ENCODE peak calls at places on chromosomes 5 and 9, in five cellular contexts. S, T, L, N and C are unnamed samples.

GRCh38 chr5:159510282-159510681 is 180.0 kb upstream of the IL12B start:
- DNase-seq in S (peak; percentile 53), T (peak; percentile 86), L (peak; percentile 24), N (peak; percentile 44), C (peak; percentile 49)

GRCh38 chr5:55308254-55308836 is 556 bp downstream of the MTREX start:
- DNase-seq in S (no peak), T (no peak), L (no peak), N (no peak), C (peak; percentile 3)

GRCh38 chr5:147737921-147738320 is 44.6 kb downstream of the JAKMIP2 start:
- DNase-seq in S (no peak), T (no peak), L (no peak), N (no peak), C (no peak)

GRCh38 chr5:170633235-170634041 is 129.6 kb downstream of the KCNIP1 start:
- DNase-seq in S (no peak), T (no peak), L (peak; percentile 85), N (peak; percentile 83), C (peak; percentile 66)

GRCh38 chr5:153797484-153797883 is 241.2 kb downstream of the FAM114A2 start:
- DNase-seq in S (no peak), T (no peak), L (no peak), N (no peak), C (no peak)

GRCh38 chr5:83776437-83777031 is 55.9 kb upstream of the HAPLN1 start:
- DNase-seq in S (no peak), T (no peak), L (no peak), N (no peak), C (no peak)

GRCh38 chr9:137672907-137673791 is 54.3 kb downstream of the EHMT1 start:
- DNase-seq in S (no peak), T (no peak), L (peak; percentile 52), N (peak; percentile 78), C (peak; percentile 52)

GRCh38 chr5:2894347-2895135 is 143.1 kb upstream of the IRX2 start:
- DNase-seq in S (peak; percentile 29), T (no peak), L (no peak), N (no peak), C (no peak)

GRCh38 chr9:112308576-112308975 is 24.8 kb downstream of the PTBP3 start:
- DNase-seq in S (no peak), T (no peak), L (no peak), N (no peak), C (no peak)

GRCh38 chr5:97434021-97434420 is 251.0 kb upstream of the RIOK2 start:
- DNase-seq in S (no peak), T (no peak), L (no peak), N (no peak), C (no peak)

GRCh38 chr5:80212171-80212667 is 43.6 kb downstream of the SERINC5 start:
- DNase-seq in S (no peak), T (no peak), L (no peak), N (no peak), C (no peak)

DNA sequence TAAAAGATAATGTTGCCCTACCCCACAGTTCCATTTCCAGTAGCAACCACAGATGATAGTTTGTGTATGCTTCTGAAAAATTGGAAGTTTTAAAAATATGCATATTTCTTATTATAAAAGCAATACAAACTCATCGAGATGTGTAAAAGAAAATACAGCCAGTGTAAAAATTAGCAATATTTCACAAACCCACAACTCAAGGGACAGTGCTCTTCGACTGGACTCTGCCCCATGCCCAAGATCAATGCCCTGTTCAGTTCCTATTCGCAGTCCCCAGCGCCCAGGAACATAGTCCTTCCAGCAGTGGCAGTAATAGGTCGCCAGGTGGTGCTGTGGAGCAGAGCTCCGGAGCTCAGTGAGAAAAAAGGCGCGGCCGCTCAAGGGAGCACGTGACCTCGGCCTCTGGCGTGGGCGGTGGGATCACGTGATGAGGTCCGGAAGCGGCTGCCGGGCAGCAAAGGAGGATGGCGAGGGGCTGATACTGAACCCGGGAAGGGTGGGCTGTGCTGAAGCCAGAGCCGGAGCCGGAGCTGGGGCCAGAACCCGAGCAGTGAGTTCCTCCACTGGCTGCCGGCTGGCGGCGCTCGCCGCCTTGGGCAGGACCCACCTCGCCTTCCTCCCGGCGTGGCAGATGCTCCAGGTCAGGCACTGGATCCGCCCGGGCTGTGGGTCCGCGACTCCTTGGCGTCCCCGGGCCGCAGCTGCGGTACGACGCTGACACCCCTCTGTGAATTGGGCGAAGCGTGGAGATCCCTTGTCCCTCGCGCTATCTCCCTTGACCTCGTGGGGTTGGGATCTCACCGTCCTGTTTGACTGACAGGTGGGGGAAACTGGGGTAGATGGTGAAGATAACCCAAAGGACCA is at the start of gene SLC36A1:
- DNase-seq in S (peak; percentile 96), T (peak; percentile 97), L (peak; percentile 94), N (peak; percentile 94), C (peak; percentile 93)
- TF ChIP-seq POLR2A in S (peak; percentile 50), T (peak; percentile 57), L (peak; percentile 30), N (peak; percentile 26), C (no peak)

GRCh38 chr5:119357309-119357708 is 1.5 kb downstream of the TNFAIP8 start:
- DNase-seq in S (no peak), T (no peak), L (no peak), N (no peak), C (no peak)

GRCh38 chr5:119360905-119361605 is 5.2 kb downstream of the TNFAIP8 start:
- DNase-seq in S (no peak), T (no peak), L (no peak), N (no peak), C (no peak)

GRCh38 chr5:119357815-119358559 is 2.2 kb downstream of the TNFAIP8 start:
- DNase-seq in S (no peak), T (no peak), L (no peak), N (no peak), C (no peak)

GRCh38 chr5:119359737-119360413 is 4.1 kb downstream of the TNFAIP8 start:
- DNase-seq in S (no peak), T (no peak), L (no peak), N (no peak), C (no peak)

GRCh38 chr5:119358901-119359603 is 3.2 kb downstream of the TNFAIP8 start:
- DNase-seq in S (no peak), T (no peak), L (no peak), N (no peak), C (no peak)
- H3K4me1 ChIP-seq in S (no peaks in the 10 kb centered on the region), T (no peaks in the 10 kb centered on the region), L (no peaks in the 10 kb centered on the region), N (peaks cover 5% of the 10 kb centered on the region), C (peaks cover 48% of the 10 kb centered on the region)

GRCh38 chr9:37002036-37002412 is 32.0 kb downstream of the PAX5 start:
- DNase-seq in S (no peak), T (no peak), L (no peak), N (no peak), C (no peak)

GRCh38 chr9:36997414-36997813 is 36.7 kb downstream of the PAX5 start:
- DNase-seq in S (no peak), T (no peak), L (no peak), N (no peak), C (no peak)

GRCh38 chr9:37002413-37003217 is 31.5 kb downstream of the PAX5 start:
- DNase-seq in S (no peak), T (no peak), L (no peak), N (no peak), C (no peak)

GRCh38 chr9:37001461-37001860 is 32.6 kb downstream of the PAX5 start:
- DNase-seq in S (no peak), T (no peak), L (no peak), N (no peak), C (no peak)

DNA sequence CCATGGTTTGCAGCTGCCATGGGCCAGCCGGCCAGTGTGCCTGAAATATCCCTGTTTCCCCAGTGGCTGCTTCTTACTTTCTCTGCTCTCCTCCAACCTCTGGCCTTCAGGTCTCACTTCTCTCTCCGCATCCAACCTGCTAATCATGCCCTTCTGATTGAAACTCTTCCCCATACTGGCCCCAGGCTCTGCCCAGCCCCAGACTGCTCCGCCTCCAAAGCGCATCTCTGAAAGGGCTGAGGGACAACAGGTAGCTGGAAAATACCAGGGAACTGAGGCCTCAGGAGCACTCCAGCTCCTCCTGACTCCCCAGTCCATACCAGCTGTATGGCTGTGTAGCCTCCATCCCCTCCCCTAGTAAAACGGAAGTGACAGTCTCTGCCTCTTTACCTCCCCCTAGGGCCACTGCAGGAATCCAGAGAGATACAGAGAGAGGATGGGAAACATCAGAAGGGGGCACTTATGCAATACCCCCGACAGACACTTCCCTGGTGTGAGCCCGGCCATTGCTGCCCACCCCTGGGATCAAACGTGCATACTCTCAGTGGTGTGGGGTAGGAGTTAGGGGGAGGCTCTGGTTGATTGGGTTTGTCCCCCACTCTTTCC is 34.2 kb downstream of the PAX5 start:
- DNase-seq in S (no peak), T (no peak), L (no peak), N (no peak), C (no peak)
- H3K27me3 ChIP-seq in S (no peaks in the 10 kb centered on the region), T (peaks cover 86% of the 10 kb centered on the region), L (no peaks in the 10 kb centered on the region), N (peaks cover 32% of the 10 kb centered on the region), C (peaks cover 6% of the 10 kb centered on the region)

DNA sequence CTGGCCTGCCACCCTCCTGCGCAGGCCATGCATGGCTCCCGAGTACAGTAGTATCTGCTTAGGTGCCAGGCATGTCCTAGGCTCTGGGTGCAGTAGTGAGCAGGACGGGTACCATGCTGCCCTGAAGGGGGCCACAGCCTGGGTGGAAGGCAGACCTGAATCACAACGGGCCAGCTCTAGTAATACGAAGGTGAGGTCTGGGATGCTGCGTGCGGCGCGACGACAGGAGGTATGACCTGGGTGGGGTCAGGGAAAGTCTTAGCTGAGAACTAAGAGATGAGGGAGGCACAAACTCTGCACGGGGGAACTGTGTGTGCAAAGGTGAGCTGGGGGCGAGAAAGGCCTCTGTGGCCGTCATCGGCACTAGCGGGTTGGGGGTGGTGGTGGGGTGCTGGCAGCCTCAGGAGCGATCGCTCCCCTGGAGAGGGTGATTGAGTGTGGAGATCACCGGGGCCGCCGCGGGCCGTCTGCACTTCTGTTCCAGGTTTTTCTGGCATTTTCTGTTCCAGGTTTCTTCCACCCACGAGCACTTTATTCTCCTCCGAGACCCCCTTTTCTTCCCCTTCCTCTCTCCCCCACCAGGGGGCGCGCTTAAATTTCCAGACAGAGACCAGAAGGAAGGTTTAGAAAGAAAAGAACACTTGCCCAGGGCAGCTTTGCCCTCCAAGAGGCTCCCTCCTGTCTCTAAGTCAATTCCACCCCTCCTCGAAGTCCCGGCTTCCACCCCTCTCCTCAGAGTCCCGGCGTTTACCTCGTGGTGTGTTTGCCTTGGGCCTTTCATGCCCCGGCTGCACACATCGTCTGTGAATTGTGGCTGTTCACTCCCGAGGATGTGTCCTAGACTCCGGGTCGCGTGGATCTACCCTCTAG is 15.1 kb downstream of the PDLIM4 start:
- DNase-seq in S (peak; percentile 68), T (peak; percentile 76), L (peak; percentile 60), N (peak; percentile 70), C (no peak)
- TF ChIP-seq POLR2A in S (no peak), T (no peak), L (no peak), N (no peak), C (no peak)

GRCh38 chr5:130436430-130436829 is 532.2 kb downstream of the CHSY3 start:
- DNase-seq in S (no peak), T (no peak), L (no peak), N (no peak), C (no peak)
- H3K4me1 ChIP-seq in S (no peaks in the 10 kb centered on the region), T (no peaks in the 10 kb centered on the region), L (no peaks in the 10 kb centered on the region), N (no peaks in the 10 kb centered on the region), C (no peaks in the 10 kb centered on the region)

DNA sequence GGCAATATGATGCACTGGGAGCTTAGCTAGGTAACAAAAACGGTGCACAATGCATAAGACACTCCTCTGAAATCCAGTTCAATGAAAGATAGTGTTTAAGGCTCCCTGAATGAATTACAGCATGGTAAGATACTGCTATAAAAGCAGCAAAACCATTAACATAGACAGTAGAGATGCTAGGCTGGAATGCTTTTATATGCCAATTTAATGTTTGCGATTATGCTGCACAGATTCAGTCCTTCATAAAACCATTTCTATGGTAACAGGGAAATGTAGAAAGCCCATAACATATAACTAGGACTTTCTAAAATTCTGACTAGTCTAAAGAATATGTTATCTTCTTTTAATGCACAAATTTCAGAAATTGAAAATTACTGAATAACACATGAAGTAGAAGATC is 180.9 kb upstream of the NUDT12 start:
- DNase-seq in S (no peak), T (no peak), L (no peak), N (no peak), C (no peak)
- H3K27me3 ChIP-seq in S (no peaks in the 10 kb centered on the region), T (no peaks in the 10 kb centered on the region), L (no peaks in the 10 kb centered on the region), N (no peaks in the 10 kb centered on the region), C (no peaks in the 10 kb centered on the region)